ENCODE peak calls at places on chromosomes 2 and 18, in ten cellular contexts. One of them, this sample, is unnamed.
A peak's percentile ranks its signal among the peaks of the same experiment; 100 is the strongest.

GRCh38 chr2:113079123-113079522 is 11.4 kb downstream of the IL1F10 start:
- DNase-seq in lower lobe of right lung: no peak
- DNase-seq in kidney: no peak
- DNase-seq in tibial nerve: no peak
- DNase-seq in GM12878: no peak
- DNase-seq in naive thymus-derived CD4-positive, alpha-beta T cell: no peak
- DNase-seq in IMR-90: no peak
- DNase-seq in GM23248: no peak
- DNase-seq in lung: no peak
- DNase-seq in fibroblast of lung: peak; percentile 42
- DNase-seq in this sample: no peak

GRCh38 chr2:31675485-31675901 is 94.8 kb upstream of the SRD5A2 start:
- DNase-seq in lower lobe of right lung: no peak
- DNase-seq in kidney: no peak
- DNase-seq in tibial nerve: no peak
- DNase-seq in GM12878: no peak
- DNase-seq in naive thymus-derived CD4-positive, alpha-beta T cell: no peak
- DNase-seq in IMR-90: no peak
- DNase-seq in GM23248: no peak
- DNase-seq in lung: no peak
- DNase-seq in fibroblast of lung: no peak
- DNase-seq in this sample: no peak

GRCh38 chr2:169834401-169834800 is 7.1 kb downstream of the UBR3 start:
- DNase-seq in lower lobe of right lung: no peak
- DNase-seq in kidney: no peak
- DNase-seq in tibial nerve: no peak
- DNase-seq in GM12878: no peak
- DNase-seq in naive thymus-derived CD4-positive, alpha-beta T cell: no peak
- DNase-seq in IMR-90: no peak
- DNase-seq in GM23248: no peak
- DNase-seq in lung: no peak
- DNase-seq in fibroblast of lung: no peak
- DNase-seq in this sample: no peak

GRCh38 chr2:196242131-196242620 is 70.8 kb upstream of the STK17B start:
- DNase-seq in lower lobe of right lung: peak; percentile 53
- DNase-seq in kidney: no peak
- DNase-seq in tibial nerve: no peak
- DNase-seq in GM12878: peak; percentile 94
- DNase-seq in naive thymus-derived CD4-positive, alpha-beta T cell: peak; percentile 62
- DNase-seq in IMR-90: peak; percentile 71
- DNase-seq in GM23248: peak; percentile 79
- DNase-seq in lung: no peak
- DNase-seq in fibroblast of lung: peak; percentile 71
- DNase-seq in this sample: no peak

GRCh38 chr2:134758632-134759031 is 39.8 kb upstream of the TMEM163 start:
- DNase-seq in lower lobe of right lung: no peak
- DNase-seq in kidney: no peak
- DNase-seq in tibial nerve: no peak
- DNase-seq in GM12878: peak; percentile 43
- DNase-seq in naive thymus-derived CD4-positive, alpha-beta T cell: no peak
- DNase-seq in IMR-90: no peak
- DNase-seq in GM23248: no peak
- DNase-seq in lung: no peak
- DNase-seq in fibroblast of lung: no peak
- DNase-seq in this sample: no peak

GRCh38 chr2:190119257-190119656 is 56.7 kb upstream of the MSTN start:
- DNase-seq in lower lobe of right lung: peak; percentile 44
- DNase-seq in kidney: no peak
- DNase-seq in tibial nerve: no peak
- DNase-seq in GM12878: no peak
- DNase-seq in naive thymus-derived CD4-positive, alpha-beta T cell: peak; percentile 38
- DNase-seq in IMR-90: no peak
- DNase-seq in GM23248: peak; percentile 65
- DNase-seq in lung: no peak
- DNase-seq in fibroblast of lung: peak; percentile 25
- DNase-seq in this sample: no peak

GRCh38 chr2:112683550-112684414 is 37.0 kb upstream of the NT5DC4 start:
- DNase-seq in lower lobe of right lung: no peak
- DNase-seq in kidney: no peak
- DNase-seq in tibial nerve: no peak
- DNase-seq in GM12878: no peak
- DNase-seq in naive thymus-derived CD4-positive, alpha-beta T cell: no peak
- DNase-seq in IMR-90: no peak
- DNase-seq in GM23248: no peak
- DNase-seq in lung: no peak
- DNase-seq in fibroblast of lung: no peak
- DNase-seq in this sample: no peak

GRCh38 chr18:23772327-23772920 is 83.2 kb downstream of the LAMA3 start:
- DNase-seq in lower lobe of right lung: no peak
- DNase-seq in kidney: no peak
- DNase-seq in tibial nerve: no peak
- DNase-seq in GM12878: no peak
- DNase-seq in naive thymus-derived CD4-positive, alpha-beta T cell: no peak
- DNase-seq in IMR-90: no peak
- DNase-seq in GM23248: no peak
- DNase-seq in lung: no peak
- DNase-seq in fibroblast of lung: no peak
- DNase-seq in this sample: no peak

GRCh38 chr18:70334728-70335329 is 46.0 kb downstream of the SOCS6 start:
- DNase-seq in lower lobe of right lung: no peak
- DNase-seq in kidney: no peak
- DNase-seq in tibial nerve: no peak
- DNase-seq in GM12878: no peak
- DNase-seq in naive thymus-derived CD4-positive, alpha-beta T cell: no peak
- DNase-seq in IMR-90: no peak
- DNase-seq in GM23248: peak; percentile 61
- DNase-seq in lung: no peak
- DNase-seq in fibroblast of lung: no peak
- DNase-seq in this sample: no peak

DNA sequence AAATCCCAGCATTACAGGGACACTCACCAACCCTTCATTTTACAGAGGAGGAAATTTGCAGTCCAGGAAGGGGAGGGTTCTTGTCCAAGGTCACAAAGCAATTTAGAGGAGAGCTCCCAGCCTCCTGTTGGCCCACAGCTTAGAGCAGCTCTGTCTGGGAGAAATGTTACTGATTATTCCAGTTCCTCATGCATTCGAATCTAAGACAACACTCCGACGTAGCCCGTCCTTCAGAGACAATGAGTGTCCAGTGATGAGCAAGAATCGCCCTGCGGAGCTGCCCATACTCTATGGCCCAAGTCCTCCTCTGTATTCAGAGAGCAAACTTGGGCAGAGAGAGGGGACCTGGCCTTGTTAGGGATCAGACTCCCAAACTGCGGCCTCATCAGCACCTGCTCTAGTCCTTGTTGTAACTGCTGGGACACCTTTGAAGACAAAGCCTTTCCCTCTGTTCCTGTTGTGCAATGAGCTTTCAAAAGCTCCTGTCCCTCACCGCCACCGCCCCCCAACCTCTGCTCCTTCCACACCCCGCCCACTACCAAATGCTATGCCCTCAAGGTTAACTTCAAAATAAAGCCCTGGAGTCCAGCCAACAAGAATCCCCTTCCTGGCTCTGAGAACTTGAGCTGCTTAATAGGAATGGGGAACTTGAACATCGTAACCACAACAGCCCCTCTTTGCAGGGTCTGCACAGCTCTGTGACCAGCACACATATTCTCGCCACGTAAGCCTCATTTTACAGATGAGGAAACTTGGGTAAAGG is 234.8 kb upstream of the SMAD2 start:
- DNase-seq in lower lobe of right lung: no peak
- DNase-seq in kidney: no peak
- DNase-seq in tibial nerve: no peak
- DNase-seq in GM12878: no peak
- DNase-seq in naive thymus-derived CD4-positive, alpha-beta T cell: no peak
- DNase-seq in IMR-90: no peak
- DNase-seq in GM23248: no peak
- DNase-seq in lung: no peak
- DNase-seq in fibroblast of lung: no peak
- DNase-seq in this sample: no peak
- H3K27ac ChIP-seq in lower lobe of right lung: no peak overlapping the region
- H3K27ac ChIP-seq in kidney: no peak overlapping the region
- H3K27ac ChIP-seq in tibial nerve: no peak overlapping the region
- H3K27ac ChIP-seq in GM12878: no peak overlapping the region
- H3K27ac ChIP-seq in naive thymus-derived CD4-positive, alpha-beta T cell: no peak overlapping the region
- H3K27ac ChIP-seq in IMR-90: no peak overlapping the region
- H3K27ac ChIP-seq in GM23248: no peak overlapping the region
- H3K27ac ChIP-seq in lung: no peak overlapping the region
- H3K27ac ChIP-seq in fibroblast of lung: no peak overlapping the region
- H3K27ac ChIP-seq in this sample: no peak overlapping the region

GRCh38 chr2:217099561-217099960 is 239.7 kb upstream of the TNP1 start:
- DNase-seq in lower lobe of right lung: no peak
- DNase-seq in kidney: no peak
- DNase-seq in tibial nerve: peak; percentile 23
- DNase-seq in GM12878: no peak
- DNase-seq in naive thymus-derived CD4-positive, alpha-beta T cell: no peak
- DNase-seq in IMR-90: no peak
- DNase-seq in GM23248: peak; percentile 35
- DNase-seq in lung: no peak
- DNase-seq in fibroblast of lung: no peak
- DNase-seq in this sample: peak; percentile 82
- H3K9me3 ChIP-seq in lower lobe of right lung: no peaks in the 10 kb centered on the region
- H3K9me3 ChIP-seq in kidney: no peaks in the 10 kb centered on the region
- H3K9me3 ChIP-seq in tibial nerve: no peaks in the 10 kb centered on the region
- H3K9me3 ChIP-seq in GM12878: peaks cover 2% of the 10 kb centered on the region
- H3K9me3 ChIP-seq in naive thymus-derived CD4-positive, alpha-beta T cell: no peaks in the 10 kb centered on the region
- H3K9me3 ChIP-seq in IMR-90: no peaks in the 10 kb centered on the region
- H3K9me3 ChIP-seq in GM23248: no peaks in the 10 kb centered on the region
- H3K9me3 ChIP-seq in lung: peaks cover 2% of the 10 kb centered on the region
- H3K9me3 ChIP-seq in fibroblast of lung: no peaks in the 10 kb centered on the region
- H3K9me3 ChIP-seq in this sample: no peaks in the 10 kb centered on the region

GRCh38 chr2:128301021-128301420 is 17.6 kb downstream of the HS6ST1 start:
- DNase-seq in lower lobe of right lung: no peak
- DNase-seq in kidney: peak; percentile 72
- DNase-seq in tibial nerve: no peak
- DNase-seq in GM12878: no peak
- DNase-seq in naive thymus-derived CD4-positive, alpha-beta T cell: no peak
- DNase-seq in IMR-90: no peak
- DNase-seq in GM23248: no peak
- DNase-seq in lung: no peak
- DNase-seq in fibroblast of lung: no peak
- DNase-seq in this sample: no peak

GRCh38 chr2:128300621-128301020 is 18.0 kb downstream of the HS6ST1 start:
- DNase-seq in lower lobe of right lung: no peak
- DNase-seq in kidney: peak; percentile 52
- DNase-seq in tibial nerve: no peak
- DNase-seq in GM12878: no peak
- DNase-seq in naive thymus-derived CD4-positive, alpha-beta T cell: no peak
- DNase-seq in IMR-90: peak; percentile 33
- DNase-seq in GM23248: no peak
- DNase-seq in lung: no peak
- DNase-seq in fibroblast of lung: no peak
- DNase-seq in this sample: no peak

GRCh38 chr2:128302744-128303067 is 16.0 kb downstream of the HS6ST1 start:
- DNase-seq in lower lobe of right lung: no peak
- DNase-seq in kidney: peak; percentile 66
- DNase-seq in tibial nerve: no peak
- DNase-seq in GM12878: no peak
- DNase-seq in naive thymus-derived CD4-positive, alpha-beta T cell: no peak
- DNase-seq in IMR-90: no peak
- DNase-seq in GM23248: no peak
- DNase-seq in lung: no peak
- DNase-seq in fibroblast of lung: no peak
- DNase-seq in this sample: no peak

GRCh38 chr2:128302011-128302743 is 16.5 kb downstream of the HS6ST1 start:
- DNase-seq in lower lobe of right lung: no peak
- DNase-seq in kidney: peak; percentile 80
- DNase-seq in tibial nerve: no peak
- DNase-seq in GM12878: no peak
- DNase-seq in naive thymus-derived CD4-positive, alpha-beta T cell: no peak
- DNase-seq in IMR-90: no peak
- DNase-seq in GM23248: peak; percentile 22
- DNase-seq in lung: no peak
- DNase-seq in fibroblast of lung: no peak
- DNase-seq in this sample: no peak

DNA sequence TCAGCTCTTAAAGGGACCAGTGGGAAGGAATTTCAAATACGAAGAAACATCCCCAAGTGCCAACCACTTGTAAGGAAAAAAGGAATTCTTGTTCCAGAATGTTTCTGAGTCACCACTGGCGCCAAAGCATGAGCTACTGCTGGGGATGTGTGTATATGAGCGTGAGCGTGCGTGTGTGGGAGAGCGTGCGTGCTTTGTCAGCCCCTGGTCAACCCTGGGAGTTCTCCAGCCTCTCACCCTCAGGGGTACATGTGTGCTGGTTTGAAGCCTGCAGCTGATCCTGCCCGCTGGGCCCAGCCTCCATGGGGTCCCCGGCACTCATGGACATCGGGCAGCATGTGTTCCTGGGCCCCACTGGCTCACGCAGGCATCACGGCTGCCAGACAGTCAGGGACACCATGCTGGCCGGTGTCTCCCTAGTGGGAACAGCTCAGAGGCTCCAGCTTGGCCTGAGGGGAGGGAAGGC is 17.1 kb downstream of the HS6ST1 start:
- DNase-seq in lower lobe of right lung: no peak
- DNase-seq in kidney: peak; percentile 69
- DNase-seq in tibial nerve: no peak
- DNase-seq in GM12878: no peak
- DNase-seq in naive thymus-derived CD4-positive, alpha-beta T cell: no peak
- DNase-seq in IMR-90: peak; percentile 99
- DNase-seq in GM23248: peak; percentile 99
- DNase-seq in lung: no peak
- DNase-seq in fibroblast of lung: peak; percentile 98
- DNase-seq in this sample: no peak
- H3K4me1 ChIP-seq in lower lobe of right lung: peaks cover 53% of the 10 kb centered on the region
- H3K4me1 ChIP-seq in kidney: peaks cover 37% of the 10 kb centered on the region
- H3K4me1 ChIP-seq in tibial nerve: peaks cover 41% of the 10 kb centered on the region
- H3K4me1 ChIP-seq in GM12878: peaks cover 7% of the 10 kb centered on the region
- H3K4me1 ChIP-seq in naive thymus-derived CD4-positive, alpha-beta T cell: no peaks in the 10 kb centered on the region
- H3K4me1 ChIP-seq in IMR-90: peaks cover 60% of the 10 kb centered on the region
- H3K4me1 ChIP-seq in GM23248: peaks cover 35% of the 10 kb centered on the region
- H3K4me1 ChIP-seq in lung: peaks cover 8% of the 10 kb centered on the region
- H3K4me1 ChIP-seq in fibroblast of lung: peaks cover 37% of the 10 kb centered on the region
- H3K4me1 ChIP-seq in this sample: peaks cover 66% of the 10 kb centered on the region

DNA sequence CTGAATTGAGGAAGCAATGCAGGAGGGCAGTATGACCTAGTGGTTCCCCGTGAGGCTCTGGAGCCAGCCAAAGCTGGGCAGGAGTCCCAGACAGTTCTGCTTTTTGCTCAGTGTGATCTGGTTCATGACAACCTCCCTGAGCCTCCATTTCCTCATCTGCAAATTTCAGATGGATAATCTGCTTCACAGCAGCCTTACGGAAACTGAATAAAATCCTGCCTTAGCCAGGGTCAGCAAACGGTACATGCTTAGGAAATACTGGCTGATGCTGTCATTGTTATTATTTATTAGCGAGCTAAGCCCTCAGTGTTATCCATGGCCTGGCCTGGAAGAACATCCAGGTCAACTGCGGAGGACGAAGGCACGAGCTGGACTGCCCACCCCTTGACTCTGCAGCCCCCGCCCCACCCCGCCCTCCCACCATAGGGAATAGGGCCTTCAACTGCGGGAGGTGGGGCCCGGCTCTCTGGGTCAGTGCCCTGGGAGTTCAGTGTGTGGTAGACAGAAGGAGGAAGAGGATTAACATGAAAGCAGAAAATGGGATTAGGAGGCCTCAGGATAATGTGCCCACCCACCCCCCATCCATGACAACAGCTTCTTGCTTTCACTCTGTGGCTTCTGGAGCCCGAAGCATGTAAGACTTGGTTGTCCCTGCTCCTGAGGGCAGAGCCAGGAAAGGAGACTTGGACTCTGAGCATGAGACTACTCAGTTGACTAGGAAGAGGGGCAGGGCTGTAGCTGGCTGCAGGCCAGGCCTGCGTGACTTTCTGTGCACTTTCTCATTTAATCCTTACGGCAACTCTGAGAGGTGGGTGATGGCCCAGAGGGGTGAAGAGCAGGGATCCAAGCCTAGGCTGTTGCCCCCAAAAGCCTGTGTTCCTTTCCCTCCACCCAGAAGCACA is 13.1 kb downstream of the PKDCC start:
- DNase-seq in lower lobe of right lung: no peak
- DNase-seq in kidney: peak; percentile 90
- DNase-seq in tibial nerve: no peak
- DNase-seq in GM12878: no peak
- DNase-seq in naive thymus-derived CD4-positive, alpha-beta T cell: no peak
- DNase-seq in IMR-90: peak; percentile 31
- DNase-seq in GM23248: no peak
- DNase-seq in lung: no peak
- DNase-seq in fibroblast of lung: peak; percentile 19
- DNase-seq in this sample: peak; percentile 94
- H3K27ac ChIP-seq in lower lobe of right lung: peak overlapping the region; percentile 44
- H3K27ac ChIP-seq in kidney: peak overlapping the region; percentile 81
- H3K27ac ChIP-seq in tibial nerve: peak overlapping the region; percentile 42
- H3K27ac ChIP-seq in GM12878: no peak overlapping the region
- H3K27ac ChIP-seq in naive thymus-derived CD4-positive, alpha-beta T cell: no peak overlapping the region
- H3K27ac ChIP-seq in IMR-90: peak overlapping the region; percentile 62
- H3K27ac ChIP-seq in GM23248: no peak overlapping the region
- H3K27ac ChIP-seq in lung: no peak overlapping the region
- H3K27ac ChIP-seq in fibroblast of lung: no peak overlapping the region
- H3K27ac ChIP-seq in this sample: peak overlapping the region; percentile 79

This sample was measured in vagina.